ENCODE peak calls at places on chromosomes 11 and 22, in ten cellular contexts. E, A, T, R, I, D, Z, V, U and C are unnamed samples.

GRCh38 chr11:69729252-69729651 is 25.4 kb upstream of the FGF19 start:
- DNase-seq in E (no peak), A (no peak), T (no peak), R (no peak), I (no peak), D (no peak), Z (no peak), V (no peak), U (no peak), C (no peak)

GRCh38 chr11:61814242-61814957 is 2.4 kb downstream of the FADS1 start:
- DNase-seq in E (no peak), A (no peak), T (peak), R (no peak), I (no peak), D (no peak), Z (no peak), V (no peak), U (no peak), C (no peak)

GRCh38 chr11:129933866-129934265 is 38.5 kb upstream of the NFRKB start:
- DNase-seq in E (no peak), A (no peak), T (no peak), R (no peak), I (no peak), D (peak), Z (no peak), V (no peak), U (no peak), C (no peak)

GRCh38 chr11:22432331-22433065 is 94.3 kb downstream of the SLC17A6 start:
- DNase-seq in E (no peak), A (no peak), T (peak), R (peak), I (no peak), D (peak), Z (no peak), V (no peak), U (no peak), C (peak)

GRCh38 chr11:70524096-70524922 is 126.0 kb downstream of the CTTN start:
- DNase-seq in E (no peak), A (no peak), T (no peak), R (no peak), I (no peak), D (no peak), Z (peak), V (no peak), U (no peak), C (no peak)

GRCh38 chr22:37425800-37426531 is 1.3 kb downstream of the ELFN2 start:
- DNase-seq in E (no peak), A (no peak), T (no peak), R (no peak), I (no peak), D (peak), Z (peak), V (no peak), U (no peak), C (no peak)

GRCh38 chr11:1741741-1742140 is 8.7 kb downstream of the IFITM10 start:
- DNase-seq in E (no peak), A (no peak), T (no peak), R (no peak), I (peak), D (no peak), Z (no peak), V (no peak), U (no peak), C (no peak)

GRCh38 chr11:104624021-104624420 is 274.2 kb downstream of the CASP12 start:
- DNase-seq in E (no peak), A (no peak), T (no peak), R (no peak), I (no peak), D (no peak), Z (no peak), V (no peak), U (no peak), C (no peak)

GRCh38 chr22:39275814-39276443 is 31.1 kb upstream of the PDGFB start:
- DNase-seq in E (no peak), A (no peak), T (no peak), R (no peak), I (no peak), D (no peak), Z (no peak), V (no peak), U (no peak), C (no peak)

GRCh38 chr11:2892215-2893020 is 6.8 kb upstream of the CDKN1C start:
- DNase-seq in E (peak), A (no peak), T (no peak), R (peak), I (no peak), D (no peak), Z (peak), V (peak), U (peak), C (peak)

GRCh38 chr11:10680956-10681487 is 12.5 kb downstream of the IRAG1 start:
- DNase-seq in E (no peak), A (no peak), T (no peak), R (peak), I (no peak), D (no peak), Z (peak), V (no peak), U (no peak), C (no peak)

GRCh38 chr11:22685111-22685510 is 18.7 kb downstream of the GAS2 start:
- DNase-seq in E (no peak), A (no peak), T (no peak), R (no peak), I (no peak), D (no peak), Z (no peak), V (no peak), U (no peak), C (no peak)

GRCh38 chr11:129278586-129279319 is 86.6 kb upstream of the ARHGAP32 start:
- DNase-seq in E (no peak), A (no peak), T (peak), R (peak), I (no peak), D (no peak), Z (peak), V (no peak), U (no peak), C (no peak)

GRCh38 chr11:6812391-6813005 is 13.0 kb upstream of the OR6A2 start:
- DNase-seq in E (no peak), A (no peak), T (no peak), R (peak), I (no peak), D (no peak), Z (peak), V (peak), U (no peak), C (no peak)

GRCh38 chr11:116742104-116742503 is 30.7 kb downstream of the BUD13 start:
- DNase-seq in E (no peak), A (no peak), T (no peak), R (no peak), I (no peak), D (no peak), Z (peak), V (no peak), U (no peak), C (no peak)

GRCh38 chr22:19887251-19887985 is 32.7 kb upstream of the GNB1L start:
- DNase-seq in E (no peak), A (no peak), T (peak), R (no peak), I (no peak), D (no peak), Z (no peak), V (no peak), U (no peak), C (peak)

GRCh38 chr11:62497132-62497915 is 49.3 kb downstream of the AHNAK start:
- DNase-seq in E (no peak), A (no peak), T (no peak), R (no peak), I (no peak), D (no peak), Z (peak), V (no peak), U (no peak), C (no peak)

GRCh38 chr22:21931056-21931455 is 21.6 kb downstream of the PPM1F start:
- DNase-seq in E (no peak), A (no peak), T (no peak), R (no peak), I (no peak), D (no peak), Z (no peak), V (no peak), U (no peak), C (no peak)

GRCh38 chr11:79174045-79175008 is 266.5 kb downstream of the TENM4 start:
- DNase-seq in E (no peak), A (no peak), T (no peak), R (no peak), I (no peak), D (no peak), Z (peak), V (peak), U (no peak), C (no peak)

GRCh38 chr11:44949160-44950035 is 1.3 kb downstream of the TP53I11 start:
- DNase-seq in E (no peak), A (no peak), T (no peak), R (peak), I (no peak), D (no peak), Z (peak), V (no peak), U (no peak), C (no peak)

GRCh38 chr22:46654426-46654825 is 34.2 kb downstream of the GRAMD4 start:
- DNase-seq in E (no peak), A (no peak), T (no peak), R (no peak), I (no peak), D (no peak), Z (no peak), V (no peak), U (no peak), C (no peak)

GRCh38 chr11:69307421-69307820 is 13.5 kb downstream of the MYEOV start:
- DNase-seq in E (no peak), A (no peak), T (no peak), R (no peak), I (no peak), D (no peak), Z (no peak), V (no peak), U (no peak), C (no peak)

GRCh38 chr22:43996170-43996980 is 27.7 kb upstream of the PARVB start:
- DNase-seq in E (no peak), A (no peak), T (peak), R (no peak), I (no peak), D (no peak), Z (no peak), V (no peak), U (peak), C (peak)

GRCh38 chr11:132962026-132962425 is 570.3 kb downstream of the OPCML start:
- DNase-seq in E (peak), A (peak), T (no peak), R (no peak), I (no peak), D (no peak), Z (no peak), V (no peak), U (no peak), C (no peak)

GRCh38 chr11:62879554-62879953 is 1.1 kb upstream of the SLC3A2 start:
- DNase-seq in E (no peak), A (no peak), T (peak), R (no peak), I (no peak), D (no peak), Z (peak), V (no peak), U (no peak), C (no peak)

GRCh38 chr22:27715078-27715477 is 86.5 kb downstream of the MN1 start:
- DNase-seq in E (no peak), A (no peak), T (peak), R (peak), I (no peak), D (no peak), Z (no peak), V (no peak), U (no peak), C (no peak)

GRCh38 chr11:32113637-32114203 is 22.8 kb downstream of the RCN1 start:
- DNase-seq in E (no peak), A (no peak), T (no peak), R (peak), I (no peak), D (no peak), Z (no peak), V (no peak), U (no peak), C (no peak)

GRCh38 chr11:117933930-117934329 is 4.7 kb upstream of the TMPRSS13 start:
- DNase-seq in E (no peak), A (no peak), T (no peak), R (no peak), I (peak), D (no peak), Z (no peak), V (no peak), U (no peak), C (no peak)

GRCh38 chr11:111555255-111555654 is 14.7 kb downstream of the LAYN start:
- DNase-seq in E (no peak), A (peak), T (no peak), R (no peak), I (no peak), D (no peak), Z (no peak), V (no peak), U (no peak), C (no peak)

GRCh38 chr11:100004541-100004940 is 682.5 kb upstream of the ARHGAP42 start:
- DNase-seq in E (no peak), A (no peak), T (no peak), R (no peak), I (no peak), D (no peak), Z (peak), V (no peak), U (no peak), C (no peak)

GRCh38 chr11:35937751-35938150 is 6.1 kb upstream of the LDLRAD3 start:
- DNase-seq in E (no peak), A (no peak), T (no peak), R (no peak), I (no peak), D (no peak), Z (no peak), V (no peak), U (no peak), C (no peak)

GRCh38 chr11:64571410-64572091 is 19.5 kb upstream of the SLC22A12 start:
- DNase-seq in E (no peak), A (no peak), T (no peak), R (no peak), I (no peak), D (no peak), Z (no peak), V (no peak), U (no peak), C (no peak)

GRCh38 chr22:35552186-35552842 is 11.7 kb downstream of the RASD2 start:
- DNase-seq in E (no peak), A (no peak), T (no peak), R (no peak), I (no peak), D (no peak), Z (peak), V (peak), U (peak), C (no peak)

GRCh38 chr11:80083561-80083960 is 642.7 kb upstream of the TENM4 start:
- DNase-seq in E (no peak), A (no peak), T (no peak), R (no peak), I (no peak), D (no peak), Z (no peak), V (no peak), U (no peak), C (no peak)